ENCODE peak calls at places on chromosomes 4 and X, in eight cellular contexts. G is upper lobe of left lung, C is choroid plexus epithelial cell, K is chondrocyte, S is tibial artery, M is GM13976, H is brain microvascular endothelial cell, A is PC-3. U is an unnamed sample.
A peak's percentile ranks its signal among the peaks of the same experiment; 100 is the strongest.

GRCh38 chrX:35842657-35843056 is 44.5 kb downstream of the MAGEB16 start:
- DNase-seq in A (no peak), M (no peak), H (no peak), K (no peak), S (no peak), G (no peak), C (no peak), U (no peak)

GRCh38 chr4:165516281-165516833 is 137.5 kb downstream of the CPE start:
- DNase-seq in C (no peak), H (no peak), G (no peak), A (no peak), K (no peak), S (no peak), M (no peak), U (no peak)

GRCh38 chr4:165707126-165707525 is 165.9 kb upstream of the TLL1 start:
- DNase-seq in H (no peak), S (no peak), M (no peak), A (no peak), G (no peak), K (no peak), C (no peak), U (no peak)

GRCh38 chr4:7988437-7988836 is 48.8 kb upstream of the AFAP1 start:
- DNase-seq in K (no peak), C (peak; percentile 60), A (peak; percentile 74), H (peak; percentile 45), S (no peak), G (no peak), M (no peak), U (no peak)

GRCh38 chrX:93874554-93874953 is 200.5 kb downstream of the FAM133A start:
- DNase-seq in K (no peak), S (no peak), A (peak; percentile 63), H (no peak), M (no peak), G (no peak), C (peak; percentile 1), U (no peak)

GRCh38 chr4:102326951-102327350 is 18.3 kb downstream of the SLC39A8 start:
- DNase-seq in S (no peak), G (no peak), M (no peak), A (no peak), C (no peak), K (no peak), H (no peak), U (no peak)

GRCh38 chrX:77814210-77814609 is 28.2 kb upstream of the ATRX start:
- DNase-seq in H (no peak), S (no peak), C (no peak), M (peak; percentile 28), K (no peak), G (no peak), A (no peak), U (no peak)

GRCh38 chr4:99960648-99961047 is 10.6 kb upstream of the H2AZ1 start:
- DNase-seq in S (no peak), K (no peak), A (no peak), M (no peak), H (no peak), C (no peak), G (no peak), U (no peak)

GRCh38 chrX:48474127-48474526 is 1.9 kb upstream of the FTSJ1 start:
- DNase-seq in H (no peak), G (no peak), A (peak; percentile 47), C (peak; percentile 48), M (no peak), S (no peak), K (no peak), U (no peak)

GRCh38 chr4:144461906-144462305 is 184.1 kb upstream of the HHIP start:
- DNase-seq in C (no peak), M (no peak), G (no peak), H (no peak), A (no peak), S (no peak), K (no peak), U (no peak)

DNA sequence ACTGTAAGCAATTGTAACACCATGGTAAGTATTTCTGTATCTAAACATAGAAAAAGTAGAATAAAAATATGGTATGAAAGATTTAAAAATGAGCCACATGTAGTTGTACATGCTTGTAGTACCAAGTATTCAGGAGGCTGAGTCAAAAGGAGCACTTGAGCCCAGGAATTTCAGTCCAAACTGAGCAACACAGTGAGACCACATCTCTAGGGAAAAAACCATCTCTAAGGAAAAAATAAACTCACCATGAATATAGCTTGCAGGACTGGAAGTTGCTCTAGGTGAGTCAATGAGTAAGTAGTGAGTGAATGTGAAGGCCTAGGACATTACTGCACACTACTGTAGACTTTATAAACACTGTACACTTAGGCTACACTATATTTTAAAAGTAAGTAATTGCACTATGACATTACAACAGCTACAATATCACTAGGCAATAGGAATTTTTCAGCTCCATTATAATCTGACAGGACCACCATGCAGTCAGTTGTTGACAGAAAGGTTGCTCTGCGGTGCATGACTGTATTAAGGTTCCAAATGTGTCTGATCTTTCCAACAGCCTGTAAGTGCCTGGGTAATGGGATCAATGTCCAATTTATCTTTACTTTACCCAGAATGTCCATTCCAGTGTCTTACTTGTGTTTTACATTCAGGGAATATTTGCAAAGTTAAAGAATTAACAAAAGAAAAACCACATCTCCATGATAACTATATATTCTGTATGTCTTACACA is 28.9 kb upstream of the LRBA start:
- DNase-seq in H (no peak), G (no peak), K (no peak), C (no peak), S (no peak), M (no peak), A (no peak), U (no peak)
- TF ChIP-seq CTCF in H (no peak), G (no peak), K (no peak), C (no peak), S (no peak), M (no peak), A (no peak), U (no peak)

DNA sequence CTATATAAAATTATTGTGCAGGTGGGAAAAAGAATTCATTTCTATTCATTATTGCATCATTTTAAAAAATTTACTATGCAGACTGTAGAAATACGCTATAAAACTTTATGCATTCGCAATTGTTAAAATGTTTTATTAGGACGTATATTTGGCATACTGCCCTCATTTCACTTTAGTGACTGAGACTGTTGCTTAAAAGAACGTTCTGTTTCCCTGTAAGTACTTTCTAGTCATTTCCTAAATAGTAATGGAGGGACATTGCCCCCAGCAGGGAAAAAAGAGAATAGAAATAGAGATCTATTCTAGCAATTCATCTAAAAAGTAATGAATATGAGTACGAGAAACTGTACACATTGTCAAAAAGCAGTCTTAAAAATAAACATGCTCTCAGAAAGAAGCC is 1295.8 kb upstream of the TENM3 start:
- DNase-seq in K (no peak), S (no peak), A (peak; percentile 63), G (no peak), H (no peak), C (peak; percentile 14), M (no peak), U (no peak)
- TF ChIP-seq CTCF in K (peak; percentile 71), S (peak; percentile 20), A (peak; percentile 55), G (no peak), H (no peak), C (no peak), M (no peak), U (no peak)

GRCh38 chrX:115563633-115564182 is 2.7 kb downstream of the PLS3 start:
- DNase-seq in G (no peak), M (no peak), C (peak; percentile 33), S (no peak), K (no peak), A (peak; percentile 30), H (no peak), U (no peak)
- TF ChIP-seq CTCF in G (no peak), M (no peak), C (peak; percentile 27), S (no peak), K (peak; percentile 74), A (peak; percentile 45), H (no peak), U (no peak)

GRCh38 chrX:23312136-23312535 is 22.5 kb upstream of the PTCHD1 start:
- DNase-seq in S (no peak), K (no peak), A (no peak), M (no peak), C (no peak), G (no peak), H (no peak), U (no peak)

GRCh38 chrX:23317799-23318724 is 16.6 kb upstream of the PTCHD1 start:
- DNase-seq in G (no peak), K (no peak), M (peak; percentile 55), C (peak; percentile 13), H (peak; percentile 12), A (peak; percentile 38), S (no peak), U (no peak)
- TF ChIP-seq CTCF in G (peak; percentile 61), K (peak; percentile 79), M (peak; percentile 83), C (peak; percentile 82), H (peak; percentile 86), A (peak; percentile 77), S (peak; percentile 49), U (peak; percentile 45)

GRCh38 chrX:34638116-34638515 is 19.0 kb downstream of the TMEM47 start:
- DNase-seq in S (no peak), H (no peak), A (peak; percentile 50), G (no peak), C (peak; percentile 70), M (no peak), K (no peak), U (no peak)
- TF ChIP-seq CTCF in S (peak; percentile 33), H (peak; percentile 38), A (peak; percentile 68), G (peak; percentile 10), C (peak; percentile 49), M (no peak), K (peak; percentile 89), U (peak; percentile 42)

DNA sequence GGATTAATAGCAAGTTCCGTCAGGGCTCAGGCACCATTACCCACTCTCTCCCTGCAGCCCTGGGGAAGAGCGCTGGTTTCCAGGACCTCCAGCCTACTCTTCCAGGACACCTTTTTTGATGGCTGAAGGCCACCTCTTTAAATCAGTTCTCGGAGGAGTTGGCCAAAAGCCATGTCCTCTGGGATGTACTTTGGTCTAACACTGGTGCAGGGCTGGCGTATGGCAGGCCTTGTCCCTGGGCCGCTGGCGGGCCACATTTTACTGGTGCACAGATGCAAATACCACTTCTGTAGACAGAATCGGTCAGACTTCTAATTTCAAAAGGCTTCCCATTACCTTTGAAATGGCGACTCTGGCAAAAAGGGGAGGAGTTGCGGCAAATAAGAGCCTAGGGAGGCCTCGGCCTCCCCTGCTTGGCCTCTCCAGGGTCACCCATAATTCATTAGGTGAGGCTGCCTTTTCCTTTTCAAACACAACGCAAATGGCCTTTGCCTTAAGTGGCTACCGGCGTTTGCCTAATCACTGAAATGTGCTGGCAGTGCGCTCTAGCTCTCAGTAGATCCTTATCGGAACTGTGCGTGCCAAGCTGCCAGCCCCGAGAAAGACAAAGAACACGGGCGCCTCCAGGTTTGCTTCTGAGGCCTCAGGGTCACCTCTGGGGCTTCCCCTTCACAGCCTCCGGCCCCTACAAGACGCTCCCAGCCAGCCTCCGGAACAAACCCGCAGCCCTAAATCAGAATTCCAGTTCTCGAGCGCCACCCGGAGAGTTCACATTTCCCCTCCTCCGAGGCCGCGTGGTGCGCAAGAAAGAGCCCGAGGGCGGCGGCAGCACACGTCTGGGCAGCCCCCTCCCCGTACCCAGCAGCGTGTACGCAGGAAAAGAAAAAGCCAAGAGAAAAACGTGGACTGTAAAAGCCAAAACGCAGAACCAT is 76.2 kb upstream of the BCOR start:
- DNase-seq in C (peak; percentile 42), G (peak; percentile 62), S (no peak), M (no peak), A (peak; percentile 70), K (peak; percentile 86), H (no peak), U (no peak)
- TF ChIP-seq CTCF in C (no peak), G (no peak), S (no peak), M (no peak), A (peak; percentile 44), K (peak; percentile 22), H (no peak), U (no peak)